ENCODE peak calls at places on chromosomes 11 and 22, in seven cellular contexts. R is neuronal stem cell; L is A549; G is CD8-positive, alpha-beta memory T cell; A is H1; S is PC-3; Z is lower lobe of right lung. Q is an unnamed sample.

GRCh38 chr11:82896183-82896582 is 4.0 kb downstream of the PRCP start:
- DNase-seq in R (no peak), L (no peak), G (no peak), A (no peak), S (no peak), Z (no peak), Q (no peak)

GRCh38 chr11:118012083-118012669 is 26.0 kb downstream of the IL10RA start:
- DNase-seq in R (no peak), L (no peak), G (no peak), A (no peak), S (peak), Z (peak), Q (peak)

GRCh38 chr11:77547863-77548551 is 41.7 kb upstream of the AQP11 start:
- DNase-seq in R (peak), L (peak), G (no peak), A (peak), S (peak), Z (no peak), Q (peak)

GRCh38 chr11:32374261-32374711 is 61.1 kb downstream of the WT1 start:
- DNase-seq in R (peak), L (peak), G (no peak), A (peak), S (peak), Z (no peak), Q (no peak)

GRCh38 chr11:3224730-3225098 is 6.1 kb upstream of the MRGPRG start:
- DNase-seq in R (no peak), L (no peak), G (no peak), A (no peak), S (no peak), Z (no peak), Q (no peak)

GRCh38 chr22:25780673-25781072 is 38.7 kb downstream of the MYO18B start:
- DNase-seq in R (no peak), L (no peak), G (no peak), A (no peak), S (no peak), Z (no peak), Q (no peak)

GRCh38 chr11:18384157-18384641 is 10.2 kb upstream of the LDHA start:
- DNase-seq in R (no peak), L (peak), G (no peak), A (no peak), S (peak), Z (no peak), Q (peak)

GRCh38 chr22:37232140-37232998 is 11.7 kb downstream of the RAC2 start:
- DNase-seq in R (no peak), L (no peak), G (no peak), A (no peak), S (no peak), Z (peak), Q (no peak)

GRCh38 chr11:2667940-2668339 is 31.9 kb downstream of the KCNQ1OT1 start:
- DNase-seq in R (no peak), L (no peak), G (no peak), A (no peak), S (no peak), Z (no peak), Q (no peak)

GRCh38 chr22:46436595-46437163 is 100.7 kb downstream of the CELSR1 start:
- DNase-seq in R (no peak), L (no peak), G (no peak), A (no peak), S (peak), Z (no peak), Q (peak)

GRCh38 chr11:16157327-16157726 is 199.0 kb downstream of the SOX6 start:
- DNase-seq in R (no peak), L (no peak), G (no peak), A (no peak), S (no peak), Z (no peak), Q (no peak)

GRCh38 chr11:45321031-45321595 is 35.0 kb upstream of the SYT13 start:
- DNase-seq in R (no peak), L (no peak), G (no peak), A (no peak), S (no peak), Z (no peak), Q (no peak)

GRCh38 chr22:23305922-23306374 is 125.6 kb downstream of the BCR start:
- DNase-seq in R (no peak), L (no peak), G (no peak), A (no peak), S (no peak), Z (peak), Q (no peak)

GRCh38 chr22:16922076-16922475 is 85.9 kb downstream of the GAB4 start:
- DNase-seq in R (no peak), L (no peak), G (no peak), A (no peak), S (no peak), Z (no peak), Q (no peak)

GRCh38 chr22:22752556-22753477 is 108.4 kb downstream of the GGTLC2 start:
- DNase-seq in R (no peak), L (no peak), G (no peak), A (no peak), S (peak), Z (no peak), Q (no peak)

GRCh38 chr11:95068549-95068948 is 1.8 kb downstream of the SRSF8 start:
- DNase-seq in R (peak), L (peak), G (peak), A (no peak), S (peak), Z (peak), Q (peak)

DNA sequence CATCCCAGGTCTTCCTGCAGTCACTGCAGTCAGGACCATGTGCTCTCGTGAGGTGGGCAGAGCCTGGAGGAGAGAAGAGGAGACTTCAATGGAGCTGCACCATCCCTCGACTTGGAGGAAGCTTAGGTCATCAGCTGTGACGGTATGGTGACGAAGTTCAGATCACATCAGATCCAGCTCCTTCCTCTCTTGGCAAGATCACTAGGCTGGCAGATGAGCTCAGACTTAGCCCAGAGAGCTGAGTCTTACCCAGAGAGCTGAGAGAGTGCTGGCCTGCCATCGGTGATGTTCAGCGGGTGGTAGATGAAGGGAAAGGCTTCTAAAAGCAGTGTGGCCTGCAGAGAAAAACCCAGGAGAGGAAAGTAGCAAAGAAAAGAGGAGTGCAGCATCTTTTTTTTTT is 1.8 kb upstream of the SLC15A3 start:
- DNase-seq in R (no peak), L (no peak), G (no peak), A (no peak), S (no peak), Z (no peak), Q (no peak)
- H3K27ac ChIP-seq in R (no peak), L (no peak), G (no peak), A (no peak), S (no peak), Z (peak), Q (no peak)

GRCh38 chr22:41943661-41944209 is 3.2 kb downstream of the CENPM start:
- DNase-seq in R (no peak), L (no peak), G (no peak), A (no peak), S (peak), Z (no peak), Q (no peak)
- H3K27ac ChIP-seq in R (no peak), L (no peak), G (no peak), A (no peak), S (no peak), Z (no peak), Q (peak)

GRCh38 chr22:49927483-49928184 is 9.2 kb downstream of the CRELD2 start:
- DNase-seq in R (no peak), L (no peak), G (no peak), A (no peak), S (no peak), Z (no peak), Q (no peak)
- H3K27ac ChIP-seq in R (no peak), L (no peak), G (no peak), A (no peak), S (no peak), Z (no peak), Q (peak)

DNA sequence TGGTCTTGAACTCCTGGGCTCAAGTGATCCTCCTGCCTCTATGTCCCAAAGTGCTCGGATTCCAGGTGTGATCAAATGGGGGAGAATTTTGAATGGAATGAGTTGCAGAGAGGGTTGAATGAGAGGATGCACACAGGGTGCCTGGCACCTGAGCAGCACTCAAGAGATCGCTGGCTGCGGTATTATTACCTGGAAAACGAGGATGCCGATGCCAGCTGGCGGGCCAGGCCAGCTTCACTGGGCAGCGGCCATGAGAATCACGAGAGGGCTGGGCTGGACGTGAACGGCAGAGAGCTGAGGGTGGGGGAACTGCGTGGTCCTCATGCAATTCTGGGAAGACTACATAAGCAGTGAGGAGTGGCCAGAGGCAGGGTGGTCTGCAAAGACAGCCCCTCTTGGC is 2.9 kb downstream of the MGAT3 start:
- DNase-seq in R (no peak), L (no peak), G (no peak), A (no peak), S (no peak), Z (no peak), Q (no peak)
- H3K27ac ChIP-seq in R (no peak), L (no peak), G (no peak), A (no peak), S (no peak), Z (no peak), Q (no peak)

DNA sequence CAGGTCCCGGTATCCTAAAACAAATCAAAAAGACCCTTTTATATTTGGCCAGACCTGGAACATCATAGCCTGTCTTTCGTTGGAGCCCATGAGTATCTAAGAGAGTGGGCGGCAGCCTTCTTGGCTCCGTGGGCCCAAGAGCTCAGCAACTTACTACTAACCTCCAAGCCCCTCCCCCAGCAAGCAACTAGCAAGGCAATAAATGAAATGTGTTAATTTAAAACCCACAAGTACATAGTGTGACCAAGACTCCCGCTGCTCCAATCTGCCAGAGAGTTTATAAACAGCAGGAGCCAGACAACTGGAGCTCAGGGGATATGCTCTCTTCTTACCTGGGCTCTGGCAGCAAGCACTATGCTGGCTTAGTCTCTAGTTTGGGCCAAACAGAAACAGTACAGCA is 40.8 kb upstream of the CYP2D6 start:
- DNase-seq in R (no peak), L (no peak), G (no peak), A (no peak), S (no peak), Z (no peak), Q (no peak)
- H3K27ac ChIP-seq in R (no peak), L (no peak), G (no peak), A (no peak), S (no peak), Z (no peak), Q (peak)

DNA sequence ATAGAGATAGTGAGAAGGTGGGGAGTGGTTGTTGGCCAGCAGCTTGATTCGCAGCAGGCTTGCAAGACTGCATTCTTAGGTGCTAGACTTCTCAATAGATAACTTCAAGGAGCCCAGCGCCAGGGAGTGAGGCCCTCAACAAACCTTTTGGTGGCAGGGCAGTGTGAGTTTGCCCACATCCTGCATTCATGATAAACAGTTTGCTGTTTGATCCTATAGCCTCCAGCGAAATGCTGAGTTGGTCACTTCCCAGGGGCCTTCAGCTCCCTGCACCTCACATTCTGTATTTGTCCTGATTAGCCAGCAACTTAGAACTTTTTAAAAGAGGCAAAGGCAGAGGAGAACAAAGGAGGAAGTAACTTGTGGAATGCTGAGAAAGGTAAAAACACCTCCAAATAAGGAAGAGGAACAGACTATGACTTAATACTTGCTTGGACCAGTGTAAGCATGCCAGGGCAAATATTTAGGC is 25.1 kb downstream of the OR10A6 start:
- DNase-seq in R (no peak), L (no peak), G (no peak), A (no peak), S (peak), Z (peak), Q (no peak)
- H3K27ac ChIP-seq in R (peak), L (no peak), G (no peak), A (peak), S (peak), Z (peak), Q (no peak)

GRCh38 chr11:108286369-108286768 is 63.5 kb downstream of the ATM start:
- DNase-seq in R (no peak), L (no peak), G (no peak), A (no peak), S (no peak), Z (no peak), Q (no peak)
- H3K27ac ChIP-seq in R (no peak), L (no peak), G (no peak), A (no peak), S (no peak), Z (no peak), Q (no peak)